ENCODE peak calls at places on chromosome 11, in five cellular contexts. Q is H1, G is neuronal stem cell, M is H9, L is trophoblast cell. N is an unnamed sample.

GRCh38 chr11:114501901-114502300 is 57.8 kb downstream of the NXPE1 start:
- DNase-seq in M (no peak), L (no peak), Q (no peak), G (no peak), N (no peak)

GRCh38 chr11:60924110-60924905 is at the start of gene TMEM132A:
- DNase-seq in Q (peak), L (peak), M (peak), G (peak), N (peak)

GRCh38 chr11:88590366-88590765 is 252.8 kb upstream of the CTSC start:
- DNase-seq in Q (no peak), G (no peak), L (no peak), M (no peak), N (no peak)

GRCh38 chr11:78749243-78749730 is 174.6 kb upstream of the NARS2 start:
- DNase-seq in M (no peak), G (no peak), L (no peak), Q (no peak), N (no peak)

GRCh38 chr11:112513936-112514716 is 253.5 kb upstream of the PLET1 start:
- DNase-seq in M (no peak), Q (peak), G (no peak), L (no peak), N (peak)

GRCh38 chr11:74726547-74727182 is 4.6 kb downstream of the CHRDL2 start:
- DNase-seq in L (peak), M (peak), G (peak), Q (peak), N (peak)

GRCh38 chr11:68447015-68447801 is 13.3 kb upstream of the PPP6R3 start:
- DNase-seq in M (peak), G (peak), L (peak), Q (peak), N (peak)

GRCh38 chr11:95831198-95831883 is 41.0 kb downstream of the CEP57 start:
- DNase-seq in G (no peak), M (no peak), Q (no peak), L (no peak), N (peak)

GRCh38 chr11:75802913-75803820 is 11.8 kb upstream of the UVRAG start:
- DNase-seq in G (peak), M (peak), Q (peak), L (peak), N (peak)

GRCh38 chr11:27211370-27212127 is 151.5 kb downstream of the CCDC34 start:
- DNase-seq in M (no peak), Q (peak), G (no peak), L (no peak), N (no peak)

GRCh38 chr11:102476812-102477211 is 24.2 kb upstream of the TMEM123 start:
- DNase-seq in G (no peak), L (no peak), Q (no peak), M (no peak), N (no peak)

GRCh38 chr11:73374130-73374529 is 2.1 kb upstream of the RELT start:
- DNase-seq in Q (no peak), L (peak), M (no peak), G (no peak), N (peak)

GRCh38 chr11:133815636-133816035 is 29.7 kb downstream of the SPATA19 start:
- DNase-seq in G (no peak), Q (no peak), L (no peak), M (no peak), N (no peak)

GRCh38 chr11:122178795-122179194 is 62.8 kb upstream of the BLID start:
- DNase-seq in M (no peak), L (no peak), Q (no peak), G (no peak), N (no peak)

GRCh38 chr11:57224537-57224936 is 12.5 kb downstream of the APLNR start:
- DNase-seq in Q (no peak), G (no peak), L (no peak), M (no peak), N (no peak)

GRCh38 chr11:113332638-113333329 is 18.4 kb downstream of the TTC12 start:
- DNase-seq in L (no peak), G (no peak), Q (no peak), M (no peak), N (no peak)

GRCh38 chr11:38553033-38553432 is 1955.0 kb upstream of the RAG2 start:
- DNase-seq in G (no peak), M (no peak), L (no peak), Q (no peak), N (no peak)

GRCh38 chr11:75328426-75329277 is 22.8 kb downstream of the ARRB1 start:
- DNase-seq in L (peak), G (peak), M (peak), Q (peak), N (peak)

GRCh38 chr11:112128483-112129121 is 35.3 kb downstream of the IL18 start:
- DNase-seq in L (peak), G (no peak), M (no peak), Q (no peak), N (peak)

GRCh38 chr11:134585666-134586285 is 173.7 kb upstream of the B3GAT1 start:
- DNase-seq in M (peak), G (no peak), Q (peak), L (no peak), N (no peak)

GRCh38 chr11:88424881-88425280 is 87.3 kb upstream of the CTSC start:
- DNase-seq in G (no peak), L (no peak), M (no peak), Q (no peak), N (no peak)

GRCh38 chr11:24356501-24356900 is 140.4 kb upstream of the LUZP2 start:
- DNase-seq in L (no peak), Q (no peak), M (no peak), G (no peak), N (no peak)

GRCh38 chr11:57349491-57350274 is 11.5 kb downstream of the P2RX3 start:
- DNase-seq in G (peak), L (peak), Q (peak), M (peak), N (peak)

GRCh38 chr11:111759375-111759774 is 6.8 kb downstream of the PPP2R1B start:
- DNase-seq in Q (no peak), M (no peak), G (no peak), L (no peak), N (no peak)

GRCh38 chr11:67160872-67161783 is 42.1 kb downstream of the KDM2A start:
- DNase-seq in G (no peak), Q (no peak), M (no peak), L (no peak), N (no peak)

GRCh38 chr11:112922606-112923005 is 38.6 kb upstream of the NCAM1 start:
- DNase-seq in Q (peak), M (peak), G (no peak), L (no peak), N (no peak)

GRCh38 chr11:107370390-107370789 is 87.2 kb downstream of the CWF19L2 start:
- DNase-seq in M (no peak), L (no peak), G (no peak), Q (no peak), N (peak)

GRCh38 chr11:47399860-47400812 is 8.3 kb upstream of the SLC39A13 start:
- DNase-seq in L (no peak), Q (no peak), M (peak), G (no peak), N (no peak)

GRCh38 chr11:120546312-120547205 is 35.0 kb downstream of the GRIK4 start:
- DNase-seq in L (peak), G (no peak), M (peak), Q (no peak), N (peak)

GRCh38 chr11:74949748-74950127 is 672 bp downstream of the SPCS2 start:
- DNase-seq in L (peak), M (no peak), Q (no peak), G (no peak), N (peak)

GRCh38 chr11:105033344-105033743 is 1.6 kb downstream of the CASP1 start:
- DNase-seq in M (no peak), G (no peak), L (peak), Q (no peak), N (peak)
- H3K23ac ChIP-seq in M (no peak), G (no peak), L (no peak), Q (no peak), N (peak)

GRCh38 chr11:69498614-69499175 is 17.2 kb downstream of the LINC01488 start:
- DNase-seq in L (no peak), G (no peak), Q (no peak), M (no peak), N (no peak)
- H3K4me2 ChIP-seq in L (no peak), G (no peak), Q (no peak), M (no peak), N (no peak)

GRCh38 chr11:28919194-28919593 is 811.0 kb downstream of the METTL15 start:
- DNase-seq in L (no peak), G (no peak), M (no peak), Q (no peak), N (no peak)

GRCh38 chr11:28924007-28924406 is 815.8 kb downstream of the METTL15 start:
- DNase-seq in G (no peak), Q (no peak), L (no peak), M (no peak), N (no peak)

DNA sequence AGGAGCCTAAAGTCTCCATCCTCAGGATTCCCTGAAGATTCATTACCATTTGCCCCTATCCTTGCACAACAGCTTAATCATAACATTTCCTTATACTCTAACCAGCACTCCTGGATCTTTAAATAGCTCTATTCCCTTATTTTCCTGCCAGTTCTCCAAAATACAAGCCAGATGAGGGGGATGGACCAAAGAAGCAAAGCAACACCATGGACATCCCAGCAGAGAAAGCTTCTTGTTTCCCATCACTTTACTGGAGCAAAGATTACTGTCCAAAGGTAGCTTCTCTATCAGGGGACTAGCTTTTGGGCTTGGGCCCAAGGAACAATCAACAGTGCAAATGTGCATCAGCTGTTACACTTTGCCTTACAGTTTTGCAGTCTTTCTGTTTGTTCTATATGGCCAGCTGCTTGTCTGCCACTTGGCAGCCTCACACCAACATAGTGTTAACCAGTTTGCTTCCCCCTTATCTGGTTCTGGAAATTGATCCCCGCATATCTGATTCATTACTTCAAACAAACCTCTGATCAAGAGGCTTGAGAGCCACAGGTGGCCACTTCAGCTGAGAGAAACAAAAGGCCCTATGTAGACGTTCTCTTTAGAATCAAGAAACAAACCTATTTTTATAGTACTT is 814.3 kb downstream of the METTL15 start:
- DNase-seq in G (no peak), Q (no peak), M (no peak), L (no peak), N (no peak)
- H2BK12ac ChIP-seq in G (no peak), Q (no peak), M (no peak), L (no peak), N (no peak)

GRCh38 chr11:2945757-2946287 is 16.6 kb upstream of the PHLDA2 start:
- DNase-seq in L (no peak), G (no peak), Q (no peak), M (peak), N (no peak)
- H3K23ac ChIP-seq in L (no peak), G (no peak), Q (no peak), M (no peak), N (no peak)

DNA sequence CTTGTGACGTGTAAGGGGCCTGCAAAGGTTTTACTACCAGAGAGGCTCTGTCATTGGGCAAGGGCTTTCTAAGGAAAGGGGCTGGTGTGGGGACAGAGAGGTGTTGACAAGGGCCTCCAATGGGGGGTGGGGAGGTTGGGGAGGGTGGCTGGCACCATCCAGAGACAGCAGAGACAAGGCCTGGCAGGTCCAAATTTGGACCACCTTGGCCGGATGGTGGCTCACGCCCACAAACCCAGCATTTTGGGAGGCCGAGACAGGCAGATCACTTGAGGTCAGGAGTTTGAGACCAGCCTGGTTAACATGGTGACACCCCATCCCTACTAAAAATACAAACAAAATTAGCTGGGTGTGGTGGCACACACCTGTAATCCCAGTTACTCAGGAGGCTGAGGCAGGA is 2.2 kb upstream of the CHRM4 start:
- DNase-seq in G (no peak), M (no peak), Q (no peak), L (no peak), N (no peak)
- H3K4me2 ChIP-seq in G (no peak), M (no peak), Q (peak), L (no peak), N (no peak)

N was measured in mesenchymal stem cell.